ENCODE peak calls at places on chromosomes 4 and X, in nine cellular contexts. W, D, I, E, X, N, V, Z and U are unnamed samples.

GRCh38 chr4:23897564-23898109 is 7.8 kb upstream of the PPARGC1A start:
- DNase-seq in Z (no peak), I (no peak), X (no peak), W (no peak), D (no peak), E (no peak), N (no peak), V (no peak), U (no peak)

GRCh38 chrX:130024127-130024526 is 41.7 kb downstream of the BCORL1 start:
- DNase-seq in I (no peak), E (peak), N (peak), W (peak), X (peak), V (peak), D (peak), Z (peak), U (peak)

GRCh38 chr4:86359944-86360478 is at the start of gene MAPK10:
- DNase-seq in I (peak), X (peak), Z (peak), D (peak), E (peak), N (peak), W (peak), V (peak), U (peak)

GRCh38 chr4:109009909-109010308 is 247.1 kb upstream of the ETNPPL start:
- DNase-seq in I (no peak), Z (no peak), W (no peak), V (no peak), N (no peak), E (no peak), X (peak), D (no peak), U (peak)

GRCh38 chrX:1658083-1658463 is 43.2 kb downstream of the ASMT start:
- DNase-seq in N (no peak), V (no peak), Z (no peak), W (peak), E (no peak), D (no peak), X (no peak), I (no peak), U (no peak)

GRCh38 chr4:165204462-165204830 is 2.9 kb upstream of the KLHL2 start:
- DNase-seq in D (no peak), V (no peak), I (no peak), N (peak), E (peak), X (peak), Z (no peak), W (no peak), U (no peak)

GRCh38 chrX:53257670-53258423 is 23.5 kb downstream of the IQSEC2 start:
- DNase-seq in D (no peak), V (no peak), X (no peak), I (no peak), N (no peak), Z (no peak), E (no peak), W (no peak), U (no peak)

GRCh38 chr4:188869581-188869980 is 730.3 kb downstream of the TRIML1 start:
- DNase-seq in N (no peak), E (no peak), X (peak), Z (no peak), W (no peak), I (no peak), V (no peak), D (no peak), U (no peak)

GRCh38 chr4:81724925-81725329 is 253.2 kb upstream of the RASGEF1B start:
- DNase-seq in Z (peak), N (no peak), X (no peak), D (peak), E (peak), V (peak), W (peak), I (peak), U (peak)